ENCODE peak calls at places on chromosomes 11 and 22, in eight cellular contexts. H is HCT116, S is OCI-LY7, J is fibroblast of lung, Q is IMR-90, L is K562, R is neuronal stem cell, B is mammary epithelial cell. K is an unnamed sample.

GRCh38 chr11:70005107-70005818 is 72.9 kb upstream of the ANO1 start:
- DNase-seq in Q (peak; percentile 96), B (no peak), L (no peak), H (no peak), S (no peak), J (peak; percentile 87), R (no peak), K (no peak)

GRCh38 chr11:19769820-19770219 is 57.2 kb downstream of the NAV2 start:
- DNase-seq in L (no peak), J (peak; percentile 71), Q (peak; percentile 66), R (no peak), B (peak; percentile 55), H (no peak), S (no peak), K (no peak)

GRCh38 chr22:48422900-48423480 is 1404.7 kb downstream of the BRD1 start:
- DNase-seq in S (no peak), Q (no peak), L (no peak), R (no peak), H (no peak), B (no peak), J (no peak), K (no peak)

GRCh38 chr11:64892411-64892831 is 14.0 kb upstream of the EHD1 start:
- DNase-seq in L (no peak), Q (no peak), S (no peak), R (no peak), H (no peak), B (no peak), J (no peak), K (no peak)

GRCh38 chr11:27371490-27371889 is 8.5 kb upstream of the CCDC34 start:
- DNase-seq in B (no peak), L (no peak), H (no peak), S (no peak), Q (no peak), R (no peak), J (no peak), K (no peak)

GRCh38 chr22:20514658-20515406 is 7.4 kb downstream of the MED15 start:
- DNase-seq in H (no peak), R (no peak), L (no peak), J (peak; percentile 88), Q (peak; percentile 96), S (no peak), B (peak; percentile 92), K (no peak)

GRCh38 chr22:30304495-30305244 is 15.4 kb upstream of the CASTOR1 start:
- DNase-seq in S (peak; percentile 88), H (no peak), R (no peak), Q (no peak), J (peak; percentile 51), B (peak; percentile 88), L (no peak), K (no peak)

GRCh38 chr11:77789061-77789730 is 31.3 kb downstream of the RSF1 start:
- DNase-seq in R (no peak), J (no peak), H (no peak), B (no peak), L (peak; percentile 24), S (no peak), Q (no peak), K (no peak)

GRCh38 chr11:133029096-133029495 is 503.2 kb downstream of the OPCML start:
- DNase-seq in S (no peak), Q (no peak), L (no peak), J (no peak), B (no peak), H (no peak), R (no peak), K (no peak)

GRCh38 chr22:46162285-46162684 is 12.0 kb downstream of the PPARA start:
- DNase-seq in Q (no peak), R (no peak), S (no peak), H (no peak), J (no peak), B (no peak), L (no peak), K (no peak)

GRCh38 chr11:60748821-60749220 is 7.8 kb upstream of the MS4A15 start:
- DNase-seq in S (no peak), H (no peak), R (no peak), J (no peak), B (no peak), L (no peak), Q (no peak), K (no peak)

GRCh38 chr11:48063424-48063978 is 83.1 kb downstream of the PTPRJ start:
- DNase-seq in L (no peak), B (peak; percentile 29), H (peak; percentile 13), J (peak; percentile 98), S (no peak), R (no peak), Q (peak; percentile 99), K (no peak)

GRCh38 chr11:117392001-117392690 is 64.5 kb downstream of the CEP164 start:
- DNase-seq in R (no peak), H (no peak), B (no peak), S (no peak), Q (no peak), J (no peak), L (no peak), K (no peak)
- H3K36me3 ChIP-seq in R (peaks cover 92% of the 10 kb centered on the region), H (peaks cover 16% of the 10 kb centered on the region), B (peaks cover 46% of the 10 kb centered on the region), S (peaks cover 86% of the 10 kb centered on the region), Q (peaks cover 64% of the 10 kb centered on the region), J (peaks cover 23% of the 10 kb centered on the region), L (peaks cover 9% of the 10 kb centered on the region), K (peaks cover 48% of the 10 kb centered on the region)

GRCh38 chr22:36918730-36919129 is 5.3 kb downstream of the CSF2RB start:
- DNase-seq in L (no peak), H (no peak), Q (no peak), B (no peak), R (no peak), S (no peak), J (no peak), K (no peak)
- H2AFZ ChIP-seq in L (no peak overlapping the region), H (no peak overlapping the region), Q (no peak overlapping the region), B (no peak overlapping the region), R (no peak overlapping the region), S (no peak overlapping the region), J (no peak overlapping the region), K (no peak overlapping the region)

GRCh38 chr11:118152020-118152551 is 537 bp downstream of the SCN4B start:
- DNase-seq in L (no peak), J (no peak), S (no peak), R (no peak), H (no peak), Q (no peak), B (no peak), K (no peak)
- H3K27ac ChIP-seq in L (no peak overlapping the region), J (no peak overlapping the region), S (no peak overlapping the region), R (no peak overlapping the region), H (no peak overlapping the region), Q (no peak overlapping the region), B (no peak overlapping the region), K (no peak overlapping the region)

GRCh38 chr11:35214792-35215193 is 75.8 kb downstream of the CD44 start:
- DNase-seq in B (peak; percentile 88), Q (peak; percentile 97), J (peak; percentile 100), L (no peak), H (peak; percentile 74), R (no peak), S (no peak), K (no peak)

GRCh38 chr11:35208795-35209194 is 69.8 kb downstream of the CD44 start:
- DNase-seq in H (no peak), S (no peak), J (no peak), R (no peak), Q (no peak), L (no peak), B (no peak), K (no peak)

GRCh38 chr11:35214181-35214770 is 75.3 kb downstream of the CD44 start:
- DNase-seq in R (no peak), J (no peak), B (no peak), S (no peak), Q (no peak), H (no peak), L (no peak), K (no peak)

GRCh38 chr11:35210886-35211546 is 72.0 kb downstream of the CD44 start:
- DNase-seq in L (no peak), B (no peak), Q (no peak), S (no peak), R (no peak), H (no peak), J (no peak), K (no peak)

DNA sequence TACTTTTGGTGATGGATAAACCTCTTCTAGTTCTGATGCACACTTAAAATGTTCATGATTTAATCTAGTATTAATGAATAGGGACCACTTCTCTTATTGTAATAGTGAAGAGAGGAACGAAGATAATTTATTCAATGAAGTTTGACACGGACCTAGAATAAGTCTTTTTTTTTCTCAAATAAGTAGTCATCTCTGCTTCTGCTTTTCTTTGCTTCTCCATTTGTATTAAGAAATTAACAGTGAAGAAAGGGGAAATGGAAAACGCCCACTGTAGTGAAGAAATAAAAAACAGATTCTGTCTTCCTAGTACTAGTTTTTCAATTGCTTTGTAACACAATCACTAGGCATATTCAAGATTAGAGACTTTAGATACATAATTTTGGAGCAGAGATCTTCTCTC is 73.0 kb downstream of the CD44 start:
- DNase-seq in Q (no peak), R (no peak), H (no peak), S (no peak), B (no peak), L (no peak), J (no peak), K (no peak)
- H3K36me3 ChIP-seq in Q (peaks cover 46% of the 10 kb centered on the region), R (no peaks in the 10 kb centered on the region), H (peaks cover 36% of the 10 kb centered on the region), S (no peaks in the 10 kb centered on the region), B (peaks cover 76% of the 10 kb centered on the region), L (no peaks in the 10 kb centered on the region), J (peaks cover 24% of the 10 kb centered on the region), K (peaks cover 46% of the 10 kb centered on the region)

GRCh38 chr11:36211735-36212430 is 77.3 kb downstream of the COMMD9 start:
- DNase-seq in J (no peak), L (no peak), B (no peak), H (no peak), R (peak; percentile 48), Q (no peak), S (no peak), K (no peak)
- H2AFZ ChIP-seq in J (no peak overlapping the region), L (no peak overlapping the region), B (no peak overlapping the region), H (no peak overlapping the region), R (no peak overlapping the region), Q (no peak overlapping the region), S (no peak overlapping the region), K (no peak overlapping the region)

DNA sequence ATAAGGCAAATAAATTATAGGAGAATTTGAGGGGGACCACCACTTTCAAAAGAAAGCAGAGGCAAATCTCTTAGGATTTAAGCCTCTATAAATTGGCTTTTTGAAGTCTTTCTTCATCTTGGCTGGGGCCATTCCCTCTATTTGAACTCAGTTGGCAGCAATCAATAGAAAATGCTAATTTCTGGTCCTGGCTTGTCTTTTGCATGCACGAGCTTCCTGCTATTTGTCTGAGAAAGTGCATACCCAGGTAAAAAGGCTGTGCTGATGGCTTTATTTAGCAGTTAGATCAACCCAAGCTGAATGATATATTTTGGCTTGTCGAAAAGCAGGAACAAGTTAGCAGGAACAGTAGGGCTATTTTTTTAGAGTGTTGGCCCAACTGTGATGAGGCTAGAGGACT is 64.1 kb upstream of the GRAMD1B start:
- DNase-seq in Q (no peak), B (no peak), H (no peak), R (no peak), L (no peak), J (no peak), S (no peak), K (no peak)
- H3K27ac ChIP-seq in Q (no peak overlapping the region), B (no peak overlapping the region), H (no peak overlapping the region), R (no peak overlapping the region), L (no peak overlapping the region), J (no peak overlapping the region), S (no peak overlapping the region), K (no peak overlapping the region)